ENCODE peak calls at places on chromosomes 1 and 21, in six cellular contexts. K is T-helper 2 cell; R is germinal center; C is adipocyte; H is activated CD4-positive, alpha-beta memory T cell treated with anti-CD3 and anti-CD28 coated beads for 36 hours; S is cardiac fibroblast. E is an unnamed sample.

GRCh38 chr1:110062612-110063011 is 7.9 kb downstream of the ALX3 start:
- DNase-seq in K (no peak), R (no peak), C (no peak), H (no peak), S (no peak), E (no peak)

GRCh38 chr21:46346296-46347202 is 22.6 kb downstream of the PCNT start:
- DNase-seq in K (no peak), R (no peak), C (no peak), H (no peak), S (no peak), E (no peak)

GRCh38 chr1:119008483-119009299 is 20.5 kb upstream of the TBX15 start:
- DNase-seq in K (no peak), R (no peak), C (peak; percentile 63), H (no peak), S (peak; percentile 77), E (no peak)

GRCh38 chr1:5725855-5726585 is 266.2 kb downstream of the NPHP4 start:
- DNase-seq in K (no peak), R (no peak), C (no peak), H (no peak), S (no peak), E (no peak)

GRCh38 chr1:199545780-199546179 is 481.7 kb upstream of the NR5A2 start:
- DNase-seq in K (no peak), R (no peak), C (no peak), H (no peak), S (peak; percentile 3), E (no peak)

GRCh38 chr1:42319871-42320484 is 15.1 kb downstream of the FOXJ3 start:
- DNase-seq in K (peak; percentile 33), R (no peak), C (no peak), H (peak; percentile 37), S (no peak), E (no peak)

GRCh38 chr1:178101654-178102053 is 7.8 kb downstream of the RASAL2 start:
- DNase-seq in K (no peak), R (no peak), C (peak; percentile 59), H (no peak), S (peak; percentile 88), E (no peak)

GRCh38 chr1:54986025-54986424 is 5.6 kb downstream of the TMEM61 start:
- DNase-seq in K (no peak), R (no peak), C (no peak), H (no peak), S (no peak), E (no peak)

GRCh38 chr1:116514708-116515525 is 55.9 kb downstream of the CD58 start:
- DNase-seq in K (peak; percentile 47), R (peak; percentile 33), C (no peak), H (peak; percentile 88), S (peak; percentile 39), E (no peak)

GRCh38 chr1:13707211-13707610 is 7.2 kb downstream of the PRDM2 start:
- DNase-seq in K (no peak), R (no peak), C (peak; percentile 88), H (no peak), S (peak; percentile 36), E (no peak)

GRCh38 chr1:81305997-81306452 is 494.7 kb upstream of the ADGRL2 start:
- DNase-seq in K (no peak), R (no peak), C (peak; percentile 66), H (no peak), S (peak; percentile 69), E (no peak)

GRCh38 chr1:162680419-162681126 is 48.3 kb downstream of the DDR2 start:
- DNase-seq in K (no peak), R (no peak), C (no peak), H (no peak), S (no peak), E (no peak)

GRCh38 chr1:2130871-2131289 is 63.7 kb downstream of the FAAP20 start:
- DNase-seq in K (no peak), R (no peak), C (no peak), H (no peak), S (no peak), E (no peak)

GRCh38 chr1:22611530-22611947 is 24.9 kb upstream of the C1QA start:
- DNase-seq in K (no peak), R (no peak), C (peak; percentile 53), H (peak; percentile 36), S (peak; percentile 64), E (no peak)

GRCh38 chr1:208499601-208500000 is 255.4 kb upstream of the PLXNA2 start:
- DNase-seq in K (no peak), R (no peak), C (no peak), H (no peak), S (no peak), E (no peak)

GRCh38 chr1:25022361-25023189 is 92.5 kb upstream of the RUNX3 start:
- DNase-seq in K (peak; percentile 91), R (peak; percentile 82), C (peak; percentile 84), H (peak; percentile 97), S (peak; percentile 91), E (peak; percentile 93)

GRCh38 chr21:44648557-44649311 is 2.5 kb downstream of the KRTAP10-11 start:
- DNase-seq in K (no peak), R (no peak), C (no peak), H (no peak), S (no peak), E (no peak)

GRCh38 chr1:36111151-36111550 is 13.9 kb downstream of the COL8A2 start:
- DNase-seq in K (no peak), R (no peak), C (no peak), H (no peak), S (no peak), E (no peak)

GRCh38 chr1:180762796-180763195 is 131.0 kb downstream of the XPR1 start:
- DNase-seq in K (no peak), R (no peak), C (no peak), H (no peak), S (no peak), E (no peak)

GRCh38 chr1:183267646-183268431 is 81.8 kb downstream of the LAMC2 start:
- DNase-seq in K (no peak), R (no peak), C (peak; percentile 93), H (no peak), S (peak; percentile 97), E (no peak)

GRCh38 chr21:15444118-15444960 is 285.4 kb upstream of the USP25 start:
- DNase-seq in K (no peak), R (no peak), C (no peak), H (no peak), S (no peak), E (no peak)

GRCh38 chr1:9442266-9442846 is 96.9 kb upstream of the SLC25A33 start:
- DNase-seq in K (no peak), R (no peak), C (no peak), H (no peak), S (no peak), E (no peak)